ENCODE peak calls at places on chromosome 3, in five cellular contexts. R is tibial artery, Q is PC-3, S is heart right ventricle, N is stomach. T is an unnamed sample. For H3K4me1, the result is how much of the 10 kb centered on the place peaks cover.

GRCh38 chr3:132222868-132223538 is 94.2 kb upstream of the ACP3 start:
- DNase-seq in S (no peak), R (no peak), N (no peak), Q (no peak), T (no peak)

GRCh38 chr3:54831091-54831490 is 96.8 kb downstream of the LRTM1 start:
- DNase-seq in Q (no peak), N (no peak), S (no peak), R (no peak), T (no peak)

GRCh38 chr3:159987291-159987711 is 1.3 kb upstream of the IL12A start:
- DNase-seq in N (no peak), R (no peak), S (no peak), Q (peak), T (no peak)

GRCh38 chr3:183006396-183007002 is 26.2 kb upstream of the DCUN1D1 start:
- DNase-seq in N (no peak), S (no peak), Q (no peak), R (no peak), T (no peak)

GRCh38 chr3:7075120-7075519 is 214.2 kb downstream of the GRM7 start:
- DNase-seq in R (no peak), N (no peak), S (no peak), Q (no peak), T (no peak)

GRCh38 chr3:5188419-5189405 is 1.2 kb downstream of the EDEM1 start:
- DNase-seq in S (peak), Q (peak), N (peak), R (no peak), T (peak)

GRCh38 chr3:99641480-99641879 is 3.1 kb downstream of the COL8A1 start:
- DNase-seq in N (no peak), R (no peak), Q (no peak), S (no peak), T (no peak)

GRCh38 chr3:166446986-166447385 is 609.8 kb upstream of the BCHE start:
- DNase-seq in S (no peak), Q (peak), N (no peak), R (no peak), T (no peak)

GRCh38 chr3:192879346-192880031 is 38.2 kb downstream of the MB21D2 start:
- DNase-seq in R (no peak), S (no peak), N (no peak), Q (peak), T (no peak)

GRCh38 chr3:151769175-151769574 is 35.4 kb downstream of the AADACL2 start:
- DNase-seq in S (no peak), Q (no peak), N (no peak), R (no peak), T (no peak)
- H3K4me1 ChIP-seq in S (under half), Q (under half), N (under half), R (under half), T (under half)

DNA sequence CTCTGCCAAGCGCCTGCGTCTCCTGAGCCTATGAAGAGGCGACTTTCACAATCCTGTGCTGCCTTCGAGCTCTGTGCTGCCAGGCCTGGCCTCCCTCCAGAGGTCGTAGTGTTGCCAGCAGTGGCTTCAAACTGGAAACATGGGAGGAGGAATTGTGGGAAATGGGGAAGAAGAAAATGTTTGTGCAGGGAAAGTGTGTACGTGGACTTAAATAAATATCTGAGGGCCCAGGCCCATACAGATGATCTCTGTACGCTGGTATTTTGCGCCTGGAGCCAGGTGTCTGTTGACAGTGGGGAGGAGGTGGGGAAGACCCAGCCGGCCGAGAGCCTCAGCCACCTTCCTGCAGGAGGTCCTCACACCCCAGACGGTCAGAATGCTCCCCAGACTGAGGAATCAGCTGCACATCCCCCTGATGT is 44.6 kb downstream of the ZBTB38 start:
- DNase-seq in N (peak), Q (no peak), R (peak), S (peak), T (peak)
- TF ChIP-seq CTCF in N (no peak), Q (no peak), R (no peak), S (no peak), T (no peak)

GRCh38 chr3:14145670-14146380 is 21.0 kb downstream of the TMEM43 start:
- DNase-seq in N (no peak), S (no peak), Q (no peak), R (no peak), T (no peak)

GRCh38 chr3:14147063-14147435 is 22.2 kb downstream of the TMEM43 start:
- DNase-seq in N (no peak), S (no peak), R (no peak), Q (no peak), T (no peak)

GRCh38 chr3:14145236-14145635 is 20.4 kb downstream of the TMEM43 start:
- DNase-seq in Q (peak), R (no peak), N (no peak), S (no peak), T (no peak)

GRCh38 chr3:14147617-14148016 is 22.8 kb downstream of the TMEM43 start:
- DNase-seq in R (no peak), N (no peak), Q (no peak), S (no peak), T (no peak)

DNA sequence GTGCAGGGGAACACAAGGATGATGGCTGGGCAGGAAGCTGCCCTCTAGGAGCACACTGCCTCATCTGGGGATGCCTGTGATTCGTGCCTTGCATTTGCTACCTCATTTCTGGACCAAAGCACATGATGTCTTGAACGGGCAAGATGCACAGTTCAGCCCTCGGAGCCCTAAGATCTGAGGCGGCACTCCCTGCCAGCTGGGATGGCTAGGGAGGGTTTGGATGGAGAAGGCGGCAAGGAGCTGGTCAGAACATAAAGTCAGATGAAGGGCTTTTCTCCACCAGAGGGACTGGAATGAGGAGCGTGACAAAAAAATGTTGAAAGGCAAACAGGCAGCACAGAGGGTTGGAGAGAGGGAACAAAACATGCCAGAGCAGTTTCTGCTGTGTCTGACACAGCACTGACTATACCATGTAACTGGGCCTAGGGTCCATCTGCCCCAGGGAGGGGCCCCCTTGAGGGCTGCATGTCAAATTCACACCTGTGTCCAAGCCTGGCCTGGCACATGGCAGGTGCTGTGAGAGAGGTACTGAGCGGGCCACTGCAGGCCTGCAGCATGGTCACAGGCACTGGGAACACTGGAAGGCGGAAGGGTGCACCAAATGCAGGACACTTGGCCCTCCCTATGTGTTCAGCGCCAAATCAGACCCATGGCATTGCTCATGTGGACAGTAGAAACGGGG is 21.7 kb downstream of the TMEM43 start:
- DNase-seq in Q (no peak), N (no peak), R (no peak), S (no peak), T (no peak)
- H3K4me1 ChIP-seq in Q (under half), N (under half), R (under half), S (under half), T (under half)

DNA sequence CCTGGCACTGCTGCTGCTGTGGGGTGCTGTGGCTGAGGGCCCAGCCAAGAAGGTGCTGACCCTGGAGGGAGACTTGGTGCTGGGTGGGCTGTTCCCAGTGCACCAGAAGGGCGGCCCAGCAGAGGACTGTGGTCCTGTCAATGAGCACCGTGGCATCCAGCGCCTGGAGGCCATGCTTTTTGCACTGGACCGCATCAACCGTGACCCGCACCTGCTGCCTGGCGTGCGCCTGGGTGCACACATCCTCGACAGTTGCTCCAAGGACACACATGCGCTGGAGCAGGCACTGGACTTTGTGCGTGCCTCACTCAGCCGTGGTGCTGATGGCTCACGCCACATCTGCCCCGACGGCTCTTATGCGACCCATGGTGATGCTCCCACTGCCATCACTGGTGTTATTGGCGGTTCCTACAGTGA is 2.1 kb downstream of the GRM2 start:
- DNase-seq in R (peak), N (no peak), S (no peak), Q (no peak), T (peak)
- TF ChIP-seq CTCF in R (no peak), N (no peak), S (no peak), Q (no peak), T (no peak)

GRCh38 chr3:172067837-172068440 is 28.6 kb downstream of the FNDC3B start:
- DNase-seq in N (no peak), Q (no peak), S (no peak), R (no peak), T (no peak)

GRCh38 chr3:172070799-172071198 is 31.4 kb downstream of the FNDC3B start:
- DNase-seq in S (no peak), Q (no peak), R (no peak), N (no peak), T (no peak)

GRCh38 chr3:172068977-172069376 is 29.6 kb downstream of the FNDC3B start:
- DNase-seq in N (no peak), S (no peak), Q (no peak), R (no peak), T (peak)

GRCh38 chr3:172070269-172070668 is 30.9 kb downstream of the FNDC3B start:
- DNase-seq in Q (no peak), S (no peak), R (no peak), N (no peak), T (no peak)

DNA sequence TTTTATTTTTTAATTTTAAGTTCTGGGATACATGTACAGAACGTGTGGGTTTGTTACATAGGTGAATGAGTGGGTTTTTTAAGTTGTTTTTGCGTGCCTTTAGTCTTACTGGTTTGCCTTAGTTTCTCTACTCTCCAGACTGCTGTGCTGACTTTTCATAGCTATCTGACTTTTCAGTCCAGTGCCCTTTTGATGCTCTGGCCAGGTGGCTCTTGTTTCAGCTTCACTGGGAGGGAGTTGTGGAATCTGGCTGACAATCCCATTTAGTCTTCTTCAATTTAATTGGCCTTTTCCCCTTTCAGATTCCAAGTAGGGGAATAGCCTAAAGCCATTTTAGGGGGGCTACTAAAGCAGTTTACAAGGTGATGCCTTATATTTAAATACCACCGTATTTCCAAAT is 30.1 kb downstream of the FNDC3B start:
- DNase-seq in Q (no peak), S (no peak), R (no peak), N (no peak), T (no peak)
- H3K4me1 ChIP-seq in Q (under half), S (half or more), R (under half), N (half or more), T (half or more)

DNA sequence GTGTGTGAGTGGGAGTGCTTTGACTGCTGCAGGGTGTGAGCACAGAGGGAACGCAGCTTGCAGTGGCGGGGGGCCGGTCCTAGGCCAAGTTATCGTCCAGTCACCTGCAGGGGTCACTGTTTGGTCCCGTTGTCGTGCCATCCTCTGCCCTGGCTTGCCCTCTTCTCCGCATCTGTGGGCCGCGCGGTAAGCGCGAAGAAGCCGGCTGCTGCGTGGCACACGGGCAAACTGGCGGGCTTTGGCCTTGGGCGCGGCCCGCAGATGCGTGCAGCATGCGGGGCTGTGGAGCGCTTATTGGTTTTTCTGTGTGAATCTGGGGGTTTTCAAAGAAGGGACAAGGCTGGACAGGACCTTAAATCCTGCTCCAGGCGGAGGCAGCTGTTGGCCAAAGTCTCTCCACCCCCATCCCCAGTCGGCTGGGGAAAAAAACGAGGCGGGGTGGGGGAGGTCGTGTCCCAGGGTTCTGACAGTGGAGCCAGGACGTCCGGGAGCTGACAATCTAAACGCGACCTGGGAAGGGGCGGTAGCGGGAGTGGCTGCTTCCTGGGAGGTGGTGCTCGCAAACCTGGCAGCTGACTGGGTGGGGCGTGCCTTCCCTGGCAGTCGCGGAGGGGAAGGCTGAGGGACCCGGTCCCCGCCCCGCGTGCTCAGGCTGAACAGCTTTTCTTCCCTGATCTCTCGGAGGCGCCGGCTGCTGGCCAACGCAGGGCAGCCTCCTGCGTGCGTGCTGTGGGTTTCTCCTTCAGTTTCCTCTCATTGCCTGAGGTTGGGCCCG is 39.7 kb upstream of the VEPH1 start:
- DNase-seq in R (peak), Q (peak), N (peak), S (peak), T (peak)
- TF ChIP-seq CTCF in R (no peak), Q (peak), N (no peak), S (no peak), T (no peak)

GRCh38 chr3:42662813-42663535 is 9.5 kb downstream of the ZBTB47 start:
- DNase-seq in S (no peak), Q (no peak), R (no peak), N (no peak), T (no peak)
- H3K4me1 ChIP-seq in S (half or more), Q (under half), R (under half), N (half or more), T (under half)

DNA sequence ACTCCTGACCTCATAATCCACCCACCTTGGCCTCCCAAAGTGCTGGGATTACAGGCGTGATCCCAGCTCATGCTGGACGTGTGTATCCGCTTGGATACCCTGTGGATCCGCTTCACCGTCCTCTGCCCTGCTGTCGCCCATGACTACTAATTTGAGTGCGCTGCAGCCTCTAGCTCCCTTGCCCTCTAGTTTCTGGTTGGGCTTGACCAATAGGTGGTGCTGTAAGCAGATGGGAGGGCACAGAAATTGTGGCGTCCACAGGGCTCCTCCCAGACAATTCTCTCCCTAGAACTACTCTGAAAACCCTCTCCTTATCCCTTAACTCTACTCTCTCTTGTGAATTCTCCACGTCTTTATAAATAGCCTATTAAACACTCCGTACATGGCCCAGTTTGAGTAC is 36.2 kb downstream of the ZPLD1 start:
- DNase-seq in N (no peak), S (no peak), Q (peak), R (no peak), T (no peak)
- TF ChIP-seq CTCF in N (no peak), S (no peak), Q (peak), R (no peak), T (no peak)

T was measured in right lobe of liver.